ENCODE peak calls at places on chromosome 11, in four cellular contexts. T is Panc1, P is right lobe of liver, M is esophagus squamous epithelium. Z is an unnamed sample.

GRCh38 chr11:117392001-117392690 is 64.5 kb downstream of the CEP164 start:
- DNase-seq in T (no peak), P (peak; percentile 37), M (no peak), Z (no peak)

GRCh38 chr11:25317221-25317620 is 820.4 kb downstream of the LUZP2 start:
- DNase-seq in T (no peak), P (no peak), M (no peak), Z (no peak)

GRCh38 chr11:93099811-93100210 is 98.0 kb downstream of the SLC36A4 start:
- DNase-seq in T (no peak), P (no peak), M (no peak), Z (no peak)

GRCh38 chr11:92826136-92826535 is 143.3 kb upstream of the MTNR1B start:
- DNase-seq in T (no peak), P (no peak), M (no peak), Z (no peak)

GRCh38 chr11:71112990-71113389 is 139.4 kb downstream of the SHANK2 start:
- DNase-seq in T (no peak), P (no peak), M (no peak), Z (no peak)

GRCh38 chr11:69603163-69603836 is 37.7 kb upstream of the CCND1 start:
- DNase-seq in T (no peak), P (no peak), M (no peak), Z (no peak)

GRCh38 chr11:487571-488021 is 19.4 kb downstream of the RNH1 start:
- DNase-seq in T (no peak), P (no peak), M (no peak), Z (no peak)

GRCh38 chr11:119694334-119694733 is 34.7 kb downstream of the NECTIN1 start:
- DNase-seq in T (no peak), P (peak; percentile 84), M (no peak), Z (no peak)

GRCh38 chr11:117175781-117176180 is 2.8 kb upstream of the SIDT2 start:
- DNase-seq in T (no peak), P (no peak), M (no peak), Z (no peak)

GRCh38 chr11:131690776-131691557 is 320.6 kb downstream of the NTM start:
- DNase-seq in T (no peak), P (no peak), M (no peak), Z (no peak)

GRCh38 chr11:108498816-108499408 is 728 bp upstream of the POGLUT3 start:
- DNase-seq in T (no peak), P (no peak), M (no peak), Z (no peak)

GRCh38 chr11:961921-962320 is 36.3 kb downstream of the AP2A2 start:
- DNase-seq in T (no peak), P (no peak), M (no peak), Z (no peak)

GRCh38 chr11:111438846-111439520 is 59.9 kb upstream of the POU2AF1 start:
- DNase-seq in T (no peak), P (no peak), M (no peak), Z (no peak)

GRCh38 chr11:89182773-89183172 is 5.1 kb downstream of the TYR start:
- DNase-seq in T (no peak), P (no peak), M (no peak), Z (no peak)

GRCh38 chr11:10673476-10674062 is 20.0 kb downstream of the IRAG1 start:
- DNase-seq in T (no peak), P (no peak), M (no peak), Z (no peak)

GRCh38 chr11:46279393-46280099 is 2.1 kb downstream of the CREB3L1 start:
- DNase-seq in T (no peak), P (no peak), M (no peak), Z (no peak)

DNA sequence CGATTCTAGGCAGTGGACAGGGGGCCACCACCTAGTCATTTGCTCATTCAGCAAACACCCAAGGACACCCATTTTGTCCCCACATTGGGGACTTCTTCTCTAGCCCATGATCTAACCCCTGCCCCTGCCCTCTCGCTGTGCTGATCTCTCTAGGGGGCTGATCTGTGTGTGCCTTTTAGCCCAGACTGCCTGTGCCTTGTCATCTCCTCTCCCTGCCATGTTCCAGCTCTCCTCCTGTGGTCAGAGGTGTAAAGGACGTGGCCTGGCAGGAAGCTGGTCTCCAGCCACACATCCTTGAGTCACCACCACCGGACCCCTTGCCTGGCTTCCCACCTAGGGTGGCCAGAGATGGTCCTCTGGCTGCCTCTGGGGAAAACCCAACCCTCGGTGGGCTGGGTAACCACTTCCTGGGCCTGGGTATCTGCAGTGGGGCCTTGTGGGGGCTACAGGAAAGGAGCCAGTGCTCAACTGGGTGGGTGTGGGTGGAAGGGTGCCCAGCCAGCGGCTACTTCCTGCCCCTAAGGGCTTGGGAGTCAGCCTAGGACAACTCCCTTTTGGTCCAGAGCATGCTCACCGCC is 1.3 kb downstream of the CTSW start:
- DNase-seq in T (no peak), P (no peak), M (no peak), Z (no peak)
- H3K4me3 ChIP-seq in T (no peak overlapping the region), P (no peak overlapping the region), M (no peak overlapping the region), Z (no peak overlapping the region)

GRCh38 chr11:67795746-67796145 is 121.3 kb upstream of the ALDH3B2 start:
- DNase-seq in T (no peak), P (no peak), M (no peak), Z (no peak)
- TF ChIP-seq CTCF in T (no peak), P (no peak), M (no peak), Z (no peak)

GRCh38 chr11:68369756-68370155 is 57.4 kb downstream of the LRP5 start:
- DNase-seq in T (no peak), P (no peak), M (no peak), Z (no peak)

GRCh38 chr11:68372114-68372513 is 59.7 kb downstream of the LRP5 start:
- DNase-seq in T (no peak), P (no peak), M (no peak), Z (no peak)

GRCh38 chr11:68372625-68373024 is 60.2 kb downstream of the LRP5 start:
- DNase-seq in T (no peak), P (no peak), M (no peak), Z (no peak)

GRCh38 chr11:68370211-68371111 is 58.1 kb downstream of the LRP5 start:
- DNase-seq in T (no peak), P (no peak), M (no peak), Z (no peak)

DNA sequence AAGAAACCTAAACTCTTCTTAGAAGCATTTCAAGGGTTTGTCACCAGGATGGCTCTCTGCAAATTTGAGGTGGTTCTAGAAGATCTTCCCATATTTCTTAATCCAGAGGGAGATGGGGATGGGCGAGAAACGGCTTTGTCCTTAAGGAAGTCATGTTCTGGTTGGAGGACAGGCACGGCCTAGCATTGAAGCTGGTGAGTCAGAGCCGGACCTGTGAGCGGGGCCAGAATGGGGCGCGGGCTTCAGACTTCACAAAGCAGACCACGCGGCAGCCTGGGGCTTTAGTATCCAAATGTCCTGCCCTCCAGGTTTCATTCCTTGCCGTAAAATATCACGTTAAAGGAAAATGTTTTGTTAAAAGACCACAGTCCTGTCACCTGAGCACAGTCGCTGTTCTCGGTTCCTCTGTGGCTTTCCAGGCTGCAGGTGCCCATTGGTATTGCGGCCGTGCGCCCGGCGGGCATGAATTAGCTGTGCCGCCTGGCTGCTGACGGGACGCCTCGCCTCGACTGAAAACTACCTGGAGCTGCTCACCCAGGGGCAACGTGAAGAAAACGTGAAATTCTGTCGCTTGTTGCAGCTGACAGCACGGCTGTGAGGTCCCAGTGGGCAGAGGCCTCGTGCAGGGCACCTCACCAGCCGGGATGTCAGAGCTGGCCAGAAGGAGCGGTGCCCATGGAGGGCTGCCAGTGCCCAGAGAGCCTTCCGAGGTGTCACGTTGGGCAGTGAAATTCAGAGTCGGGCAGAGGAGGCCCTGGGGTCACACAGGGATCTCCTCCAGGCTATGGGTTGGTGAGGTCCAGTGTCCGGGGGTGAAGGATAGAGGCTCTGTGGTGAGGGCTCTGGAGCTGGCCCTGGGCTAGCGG is 59.0 kb downstream of the LRP5 start:
- DNase-seq in T (no peak), P (no peak), M (no peak), Z (no peak)
- H3K4me3 ChIP-seq in T (no peak overlapping the region), P (no peak overlapping the region), M (no peak overlapping the region), Z (no peak overlapping the region)

GRCh38 chr11:86230921-86231320 is 13.6 kb upstream of the EED start:
- DNase-seq in T (no peak), P (no peak), M (no peak), Z (no peak)

GRCh38 chr11:86232556-86232955 is 12.0 kb upstream of the EED start:
- DNase-seq in T (no peak), P (no peak), M (no peak), Z (no peak)

GRCh38 chr11:86228269-86228966 is 16.1 kb upstream of the EED start:
- DNase-seq in T (no peak), P (no peak), M (no peak), Z (no peak)

GRCh38 chr11:86228967-86229330 is 15.6 kb upstream of the EED start:
- DNase-seq in T (no peak), P (no peak), M (no peak), Z (no peak)

GRCh38 chr11:86230196-86230813 is 14.2 kb upstream of the EED start:
- DNase-seq in T (no peak), P (no peak), M (no peak), Z (no peak)
- TF ChIP-seq CTCF in T (peak; percentile 19), P (no peak), M (peak; percentile 40), Z (peak; percentile 16)

GRCh38 chr11:115500547-115501503 is 3.4 kb downstream of the CADM1 start:
- DNase-seq in T (no peak), P (no peak), M (no peak), Z (no peak)

GRCh38 chr11:115503083-115503885 is 931 bp downstream of the CADM1 start:
- DNase-seq in T (no peak), P (peak; percentile 91), M (no peak), Z (no peak)

GRCh38 chr11:115501504-115501894 is 2.7 kb downstream of the CADM1 start:
- DNase-seq in T (no peak), P (no peak), M (no peak), Z (no peak)

GRCh38 chr11:115502636-115503082 is 1.6 kb downstream of the CADM1 start:
- DNase-seq in T (no peak), P (no peak), M (no peak), Z (no peak)

GRCh38 chr11:115501895-115502589 is 2.2 kb downstream of the CADM1 start:
- DNase-seq in T (no peak), P (no peak), M (no peak), Z (no peak)
- H3K4me3 ChIP-seq in T (peak overlapping the region; percentile 59), P (peak overlapping the region; percentile 69), M (peak overlapping the region; percentile 74), Z (peak overlapping the region; percentile 74)